ENCODE peak calls at places on chromosomes 2 and 18, in five cellular contexts. V is DND-41, R is neural progenitor cell, F is trophoblast cell, K is astrocyte. P is an unnamed sample.

GRCh38 chr2:12778369-12778768 is 61.6 kb downstream of the TRIB2 start:
- DNase-seq in V (no peak), R (no peak), F (no peak), K (no peak), P (no peak)

GRCh38 chr2:154556607-154557006 is 141.9 kb upstream of the KCNJ3 start:
- DNase-seq in V (no peak), R (no peak), F (no peak), K (no peak), P (no peak)

GRCh38 chr2:170713280-170714155 is 1.6 kb upstream of the SP5 start:
- DNase-seq in V (no peak), R (peak; percentile 61), F (no peak), K (no peak), P (no peak)

GRCh38 chr18:3688682-3689081 is 238.7 kb downstream of the TGIF1 start:
- DNase-seq in V (no peak), R (peak; percentile 39), F (peak; percentile 75), K (peak; percentile 98), P (no peak)

GRCh38 chr2:37831081-37831780 is 93.9 kb upstream of the RMDN2 start:
- DNase-seq in V (no peak), R (no peak), F (no peak), K (no peak), P (no peak)

GRCh38 chr2:65549262-65550036 is 117.0 kb upstream of the SPRED2 start:
- DNase-seq in V (no peak), R (no peak), F (no peak), K (no peak), P (no peak)

GRCh38 chr2:144334551-144334950 is 185.4 kb downstream of the ZEB2 start:
- DNase-seq in V (no peak), R (no peak), F (no peak), K (no peak), P (no peak)

GRCh38 chr2:207903236-207903635 is 122.1 kb downstream of the PLEKHM3 start:
- DNase-seq in V (no peak), R (no peak), F (no peak), K (no peak), P (no peak)

GRCh38 chr2:109070290-109070689 is 58.7 kb upstream of the SH3RF3 start:
- DNase-seq in V (no peak), R (no peak), F (no peak), K (no peak), P (no peak)

GRCh38 chr18:2312440-2312839 is 258.9 kb downstream of the METTL4 start:
- DNase-seq in V (no peak), R (no peak), F (no peak), K (no peak), P (no peak)

GRCh38 chr2:45315881-45316280 is 295.2 kb downstream of the SRBD1 start:
- DNase-seq in V (no peak), R (no peak), F (no peak), K (peak; percentile 83), P (no peak)

GRCh38 chr2:70369082-70369481 is 67.2 kb upstream of the FAM136A start:
- DNase-seq in V (no peak), R (no peak), F (no peak), K (no peak), P (no peak)

GRCh38 chr18:31679806-31680793 is 4.3 kb downstream of the B4GALT6 start:
- DNase-seq in V (no peak), R (no peak), F (no peak), K (no peak), P (no peak)

GRCh38 chr2:217849154-217849553 is 153.6 kb downstream of the TNS1 start:
- DNase-seq in V (no peak), R (no peak), F (no peak), K (no peak), P (no peak)
- H3K9ac ChIP-seq in V (no peak overlapping the region), R (no peak overlapping the region), F (no peak overlapping the region), K (no peak overlapping the region), P (no peak overlapping the region)

GRCh38 chr2:24918326-24919099 is 1.5 kb downstream of the ADCY3 start:
- DNase-seq in V (no peak), R (no peak), F (no peak), K (no peak), P (no peak)
- H3K27ac ChIP-seq in V (no peak overlapping the region), R (no peak overlapping the region), F (no peak overlapping the region), K (no peak overlapping the region), P (peak overlapping the region; percentile 71)

DNA sequence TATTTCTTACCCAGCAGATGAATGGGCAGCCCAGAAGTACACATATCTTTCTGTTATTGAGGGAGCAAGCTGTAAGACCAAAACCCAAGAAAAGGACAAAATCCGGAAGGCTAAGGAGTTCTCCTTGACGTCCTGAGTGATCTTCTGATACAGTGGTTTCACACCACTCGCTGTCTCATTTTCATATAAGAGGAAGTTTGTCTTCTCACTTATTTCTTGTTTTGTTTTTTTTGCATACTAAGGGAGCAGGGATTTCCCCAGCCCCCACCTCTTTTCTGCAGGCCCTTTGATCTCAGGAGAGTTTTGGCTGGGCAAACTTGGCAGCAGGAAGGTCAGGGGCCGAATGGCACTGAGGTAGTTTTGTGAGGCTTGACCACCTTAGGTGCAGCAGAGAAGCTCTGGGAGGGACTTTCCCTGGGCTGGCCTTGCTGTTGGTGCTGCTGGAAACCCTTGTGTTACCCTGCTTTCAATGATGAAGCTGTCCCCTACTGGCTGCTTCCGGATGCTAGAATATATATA is 13.3 kb downstream of the CHRNA1 start:
- DNase-seq in V (no peak), R (no peak), F (no peak), K (no peak), P (no peak)
- H2AFZ ChIP-seq in V (no peak overlapping the region), R (no peak overlapping the region), F (no peak overlapping the region), K (no peak overlapping the region), P (no peak overlapping the region)

DNA sequence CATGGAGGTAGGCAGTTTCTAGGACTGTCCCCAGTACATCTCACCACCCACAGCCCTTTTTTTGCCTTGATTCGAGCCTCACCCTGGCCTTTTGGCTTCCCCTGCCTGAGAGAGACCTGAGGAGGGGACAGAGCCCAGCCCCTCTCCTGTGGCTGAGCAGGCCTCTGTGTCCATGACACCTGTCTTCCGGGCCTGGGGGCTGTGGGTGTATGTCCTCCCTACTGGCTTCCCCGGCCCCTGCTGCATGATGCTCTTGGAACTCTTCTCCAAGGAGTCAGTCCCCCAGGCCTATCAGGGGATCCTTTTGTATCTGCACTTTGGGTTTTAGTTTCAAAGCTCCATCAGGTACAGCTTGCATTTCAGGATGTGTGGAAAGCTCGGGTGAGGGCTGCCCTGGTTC is 80.4 kb downstream of the STPG4 start:
- DNase-seq in V (no peak), R (no peak), F (no peak), K (no peak), P (no peak)
- H3K9ac ChIP-seq in V (no peak overlapping the region), R (no peak overlapping the region), F (no peak overlapping the region), K (no peak overlapping the region), P (no peak overlapping the region)

GRCh38 chr18:51082571-51083264 is 52.7 kb downstream of the SMAD4 start:
- DNase-seq in V (no peak), R (no peak), F (no peak), K (peak; percentile 57), P (no peak)
- H3K27ac ChIP-seq in V (no peak overlapping the region), R (no peak overlapping the region), F (no peak overlapping the region), K (peak overlapping the region; percentile 20), P (no peak overlapping the region)

GRCh38 chr18:6558770-6559169 is 144.1 kb upstream of the L3MBTL4 start:
- DNase-seq in V (no peak), R (no peak), F (no peak), K (no peak), P (no peak)
- H2AFZ ChIP-seq in V (no peak overlapping the region), R (no peak overlapping the region), F (no peak overlapping the region), K (no peak overlapping the region), P (no peak overlapping the region)

GRCh38 chr2:175400975-175401374 is 219.5 kb upstream of the ATP5MC3 start:
- DNase-seq in V (no peak), R (no peak), F (no peak), K (no peak), P (no peak)

GRCh38 chr2:175404839-175405238 is 223.3 kb upstream of the ATP5MC3 start:
- DNase-seq in V (no peak), R (no peak), F (no peak), K (no peak), P (no peak)

GRCh38 chr2:175401956-175402469 is 220.5 kb upstream of the ATP5MC3 start:
- DNase-seq in V (no peak), R (no peak), F (no peak), K (no peak), P (no peak)

GRCh38 chr2:175402591-175402990 is 221.1 kb upstream of the ATP5MC3 start:
- DNase-seq in V (no peak), R (no peak), F (no peak), K (no peak), P (no peak)

DNA sequence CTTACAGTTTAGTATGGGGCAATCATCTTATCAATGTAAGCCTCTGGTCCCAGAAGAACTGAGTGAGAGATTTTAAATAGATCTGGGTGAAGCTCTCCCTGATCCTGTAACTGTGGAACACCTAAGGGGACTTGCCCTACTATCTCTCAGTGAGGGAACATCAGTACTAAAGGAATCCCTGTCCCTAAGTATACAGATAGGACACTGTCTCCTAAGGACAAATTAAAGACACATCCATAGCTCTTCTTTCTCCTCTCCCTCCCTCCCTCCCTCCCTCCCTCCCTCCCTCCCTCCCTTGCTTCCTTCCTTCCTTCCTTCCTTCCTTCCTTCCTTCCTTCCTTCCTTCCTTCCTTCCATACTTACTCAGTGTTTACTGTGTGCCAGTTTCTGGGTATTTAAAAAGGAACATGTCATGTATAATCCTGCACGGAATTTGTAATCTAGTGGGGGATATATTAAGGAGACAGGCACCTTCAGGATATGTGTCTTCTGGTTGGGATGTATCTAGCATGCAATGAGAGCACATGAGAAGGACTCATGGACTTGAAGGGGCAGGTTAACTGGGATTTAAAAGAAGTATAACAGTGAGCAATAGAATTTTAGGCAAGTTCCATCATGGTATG is 222.2 kb upstream of the ATP5MC3 start:
- DNase-seq in V (no peak), R (no peak), F (no peak), K (no peak), P (no peak)
- H3K9ac ChIP-seq in V (no peak overlapping the region), R (no peak overlapping the region), F (no peak overlapping the region), K (no peak overlapping the region), P (no peak overlapping the region)

DNA sequence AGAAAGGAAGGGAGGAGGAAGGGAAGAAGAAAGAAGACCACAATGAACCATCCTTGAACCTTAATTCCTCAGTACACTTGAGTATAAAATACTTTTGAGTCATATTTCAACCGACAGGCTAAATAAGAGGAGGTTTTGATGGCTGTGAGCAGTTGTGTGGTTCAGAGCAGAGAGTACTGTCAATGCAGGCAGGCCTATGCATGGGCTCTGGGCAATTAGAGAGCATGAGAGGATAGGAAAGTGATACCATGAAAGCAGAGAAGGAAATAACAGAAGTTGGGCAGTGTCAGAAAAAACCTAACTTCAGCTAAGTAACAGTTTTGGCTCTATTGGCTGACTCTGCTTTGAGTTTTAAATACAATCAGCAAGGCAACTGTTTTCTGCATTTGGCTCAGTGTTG is 123.6 kb upstream of the STK17B start:
- DNase-seq in V (no peak), R (no peak), F (no peak), K (no peak), P (peak; percentile 35)
- H3K27ac ChIP-seq in V (no peak overlapping the region), R (no peak overlapping the region), F (no peak overlapping the region), K (no peak overlapping the region), P (no peak overlapping the region)

GRCh38 chr2:204545861-204546773 is 842 bp downstream of the PARD3B start:
- DNase-seq in V (no peak), R (no peak), F (no peak), K (no peak), P (no peak)
- H2AFZ ChIP-seq in V (no peak overlapping the region), R (peak overlapping the region; percentile 100), F (peak overlapping the region; percentile 72), K (peak overlapping the region; percentile 95), P (no peak overlapping the region)